ENCODE peak calls at places on chromosomes 11 and 22, in six cellular contexts. P, E, C, G, A and Y are unnamed samples.

GRCh38 chr22:30338802-30339201 is 12.1 kb upstream of the TBC1D10A start:
- DNase-seq in P (no peak), E (no peak), C (no peak), G (no peak), A (no peak), Y (peak)

GRCh38 chr11:78226684-78227680 is 38.3 kb downstream of the USP35 start:
- DNase-seq in P (no peak), E (no peak), C (no peak), G (no peak), A (no peak), Y (no peak)

GRCh38 chr11:107821199-107821926 is 37.2 kb downstream of the SLC35F2 start:
- DNase-seq in P (no peak), E (peak), C (no peak), G (no peak), A (no peak), Y (no peak)

GRCh38 chr11:100892886-100893285 is 205.8 kb downstream of the ARHGAP42 start:
- DNase-seq in P (no peak), E (no peak), C (no peak), G (no peak), A (no peak), Y (no peak)

GRCh38 chr22:29479417-29480261 is at the start of gene NEFH:
- DNase-seq in P (no peak), E (no peak), C (no peak), G (no peak), A (no peak), Y (no peak)

GRCh38 chr11:88414981-88415391 is 77.5 kb upstream of the CTSC start:
- DNase-seq in P (no peak), E (peak), C (no peak), G (no peak), A (peak), Y (no peak)

GRCh38 chr22:17119481-17120202 is 1.5 kb downstream of the TMEM121B start:
- DNase-seq in P (peak), E (peak), C (no peak), G (no peak), A (no peak), Y (peak)

GRCh38 chr11:100094121-100094865 is 592.8 kb upstream of the ARHGAP42 start:
- DNase-seq in P (no peak), E (no peak), C (no peak), G (no peak), A (no peak), Y (no peak)

GRCh38 chr22:38454361-38455062 is 487 bp downstream of the KCNJ4 start:
- DNase-seq in P (no peak), E (no peak), C (no peak), G (no peak), A (no peak), Y (no peak)

GRCh38 chr11:86395061-86395551 is 20.4 kb downstream of the CCDC81 start:
- DNase-seq in P (peak), E (peak), C (no peak), G (peak), A (no peak), Y (no peak)

GRCh38 chr11:117468888-117469287 is 141.2 kb downstream of the CEP164 start:
- DNase-seq in P (no peak), E (no peak), C (no peak), G (no peak), A (no peak), Y (no peak)

GRCh38 chr22:44540756-44541670 is 43.0 kb upstream of the RTL6 start:
- DNase-seq in P (no peak), E (no peak), C (no peak), G (no peak), A (no peak), Y (no peak)

GRCh38 chr22:38243007-38243775 is 29.6 kb downstream of the TMEM184B start:
- DNase-seq in P (peak), E (peak), C (no peak), G (peak), A (peak), Y (no peak)

GRCh38 chr11:13104619-13105236 is 95.6 kb downstream of the RASSF10 start:
- DNase-seq in P (no peak), E (no peak), C (no peak), G (no peak), A (peak), Y (no peak)

GRCh38 chr11:94926698-94927237 is 46.6 kb downstream of the CWC15 start:
- DNase-seq in P (peak), E (peak), C (no peak), G (peak), A (no peak), Y (no peak)

GRCh38 chr11:60959445-60959844 is 7.5 kb upstream of the SLC15A3 start:
- DNase-seq in P (no peak), E (no peak), C (no peak), G (no peak), A (no peak), Y (no peak)

GRCh38 chr22:32957093-32957835 is 100.9 kb downstream of the SYN3 start:
- DNase-seq in P (no peak), E (no peak), C (no peak), G (no peak), A (no peak), Y (no peak)

GRCh38 chr11:125180413-125181305 is 16.1 kb downstream of the PKNOX2 start:
- DNase-seq in P (no peak), E (peak), C (no peak), G (no peak), A (no peak), Y (no peak)

GRCh38 chr11:105612766-105613165 is 2.9 kb downstream of the GRIA4 start:
- DNase-seq in P (no peak), E (no peak), C (no peak), G (peak), A (no peak), Y (peak)

GRCh38 chr22:19085233-19086043 is 36.8 kb downstream of the DGCR2 start:
- DNase-seq in P (no peak), E (peak), C (no peak), G (peak), A (peak), Y (no peak)

GRCh38 chr11:13339196-13340153 is 61.9 kb downstream of the BMAL1 start:
- DNase-seq in P (no peak), E (peak), C (no peak), G (no peak), A (no peak), Y (no peak)

GRCh38 chr11:102260241-102260640 is 57.0 kb upstream of the BIRC3 start:
- DNase-seq in P (no peak), E (no peak), C (no peak), G (no peak), A (no peak), Y (no peak)

GRCh38 chr11:129894281-129895125 is 875 bp downstream of the NFRKB start:
- DNase-seq in P (no peak), E (peak), C (no peak), G (peak), A (no peak), Y (no peak)

GRCh38 chr11:117734596-117734995 is 62.4 kb downstream of the DSCAML1 start:
- DNase-seq in P (no peak), E (no peak), C (no peak), G (no peak), A (no peak), Y (no peak)

GRCh38 chr11:112266410-112266778 is 5.7 kb upstream of the PLET1 start:
- DNase-seq in P (no peak), E (no peak), C (no peak), G (no peak), A (no peak), Y (no peak)

GRCh38 chr22:37234736-37235711 is 9.0 kb downstream of the RAC2 start:
- DNase-seq in P (no peak), E (no peak), C (peak), G (no peak), A (no peak), Y (no peak)

GRCh38 chr11:128919192-128919591 is 23.5 kb downstream of the TP53AIP1 start:
- DNase-seq in P (no peak), E (no peak), C (no peak), G (no peak), A (no peak), Y (no peak)